ENCODE peak calls at places on chromosomes 11 and 22, in four cellular contexts. W is EL, G is sciatic nerve, U is NCI-H1092. Q is an unnamed sample.

GRCh38 chr22:28426346-28427132 is 253.1 kb downstream of the TTC28 start:
- DNase-seq in W (peak), G (no peak), U (no peak), Q (no peak)

GRCh38 chr11:14905104-14906033 is 13.3 kb upstream of the CYP2R1 start:
- DNase-seq in W (peak), G (peak), U (no peak), Q (peak)

GRCh38 chr11:105612766-105613165 is 2.9 kb downstream of the GRIA4 start:
- DNase-seq in W (no peak), G (no peak), U (no peak), Q (no peak)

GRCh38 chr11:110909331-110909730 is 197.1 kb upstream of the ARHGAP20 start:
- DNase-seq in W (no peak), G (no peak), U (no peak), Q (no peak)

GRCh38 chr11:94740975-94741707 is 27.0 kb upstream of the AMOTL1 start:
- DNase-seq in W (peak), G (peak), U (peak), Q (peak)

GRCh38 chr11:93838967-93839366 is 11.5 kb downstream of the VSTM5 start:
- DNase-seq in W (no peak), G (no peak), U (no peak), Q (peak)

GRCh38 chr22:17381237-17381913 is 12.1 kb downstream of the CECR2 start:
- DNase-seq in W (no peak), G (no peak), U (no peak), Q (no peak)

GRCh38 chr22:37229805-37230672 is 14.0 kb downstream of the RAC2 start:
- DNase-seq in W (peak), G (no peak), U (no peak), Q (no peak)

GRCh38 chr22:45083659-45084305 is 74.0 kb upstream of the PHF21B start:
- DNase-seq in W (peak), G (no peak), U (no peak), Q (no peak)

GRCh38 chr11:95076416-95076815 is 9.7 kb downstream of the SRSF8 start:
- DNase-seq in W (peak), G (peak), U (no peak), Q (no peak)